ENCODE peak calls at places on chromosome 20, in six cellular contexts. H, Q, O, B, K and A are unnamed samples.

GRCh38 chr20:58228484-58229197 is at the start of gene ANKRD60:
- DNase-seq in H (peak), K (no peak), O (no peak), Q (peak), B (peak), A (no peak)

GRCh38 chr20:35298264-35298663 is 6.0 kb upstream of the FAM83C start:
- DNase-seq in H (peak), Q (no peak), K (no peak), O (no peak), B (no peak), A (no peak)

GRCh38 chr20:59781236-59781635 is 152.2 kb downstream of the SYCP2 start:
- DNase-seq in Q (no peak), K (no peak), H (no peak), B (no peak), O (no peak), A (no peak)

GRCh38 chr20:58695895-58696375 is 3.3 kb downstream of the NPEPL1 start:
- DNase-seq in Q (no peak), H (no peak), B (no peak), O (no peak), K (no peak), A (no peak)

GRCh38 chr20:478949-479429 is 16.7 kb upstream of the TBC1D20 start:
- DNase-seq in O (no peak), K (peak), H (peak), B (peak), Q (peak), A (peak)

GRCh38 chr20:51801220-51801991 is 915 bp downstream of the SALL4 start:
- DNase-seq in B (no peak), H (peak), K (no peak), O (no peak), Q (peak), A (no peak)

GRCh38 chr20:40938020-40938419 is 90.6 kb upstream of the TOP1 start:
- DNase-seq in O (no peak), H (no peak), Q (no peak), K (no peak), B (no peak), A (no peak)

GRCh38 chr20:33910056-33910455 is 83.7 kb upstream of the RALY start:
- DNase-seq in K (no peak), B (peak), H (peak), Q (peak), O (no peak), A (no peak)

GRCh38 chr20:8854566-8854965 is 214.3 kb upstream of the PLCB4 start:
- DNase-seq in O (peak), Q (peak), K (peak), H (no peak), B (peak), A (no peak)

GRCh38 chr20:63520939-63521601 is 505 bp downstream of the PPDPF start:
- DNase-seq in O (peak), B (peak), K (no peak), Q (peak), H (peak), A (peak)

GRCh38 chr20:36866681-36867485 is 9.1 kb upstream of the TLDC2 start:
- DNase-seq in Q (no peak), K (no peak), B (peak), H (peak), O (no peak), A (no peak)

GRCh38 chr20:36744764-36745191 is 1.1 kb downstream of the NDRG3 start:
- DNase-seq in K (no peak), Q (peak), H (peak), B (peak), O (no peak), A (peak)

GRCh38 chr20:3797592-3798404 is 1.7 kb downstream of the CDC25B start:
- DNase-seq in Q (no peak), K (no peak), B (peak), O (no peak), H (peak), A (peak)

GRCh38 chr20:57392130-57392445 is 892 bp downstream of the RBM38 start:
- DNase-seq in Q (no peak), H (no peak), K (no peak), O (no peak), B (no peak), A (no peak)

GRCh38 chr20:7937328-7937727 is 2.9 kb downstream of the HAO1 start:
- DNase-seq in Q (no peak), K (no peak), B (no peak), H (no peak), O (no peak), A (no peak)

GRCh38 chr20:16260911-16261310 is 312.3 kb downstream of the KIF16B start:
- DNase-seq in Q (no peak), K (no peak), O (no peak), H (no peak), B (peak), A (no peak)

GRCh38 chr20:17645010-17645409 is 37.0 kb downstream of the RRBP1 start:
- DNase-seq in H (no peak), O (no peak), K (no peak), B (no peak), Q (no peak), A (no peak)

GRCh38 chr20:50592282-50593004 is 82.3 kb downstream of the PTPN1 start:
- DNase-seq in Q (no peak), B (peak), O (peak), K (no peak), H (no peak), A (no peak)

GRCh38 chr20:63924241-63924640 is 29.3 kb downstream of the DNAJC5 start:
- DNase-seq in K (no peak), O (no peak), H (no peak), Q (no peak), B (no peak), A (no peak)

GRCh38 chr20:49685809-49686208 is 27.9 kb downstream of the B4GALT5 start:
- DNase-seq in Q (peak), K (no peak), B (peak), H (no peak), O (no peak), A (no peak)

GRCh38 chr20:13105864-13106457 is 97.2 kb downstream of the SPTLC3 start:
- DNase-seq in K (no peak), H (peak), Q (peak), O (no peak), B (peak), A (peak)

GRCh38 chr20:49612127-49612738 is 44.3 kb upstream of the PTGIS start:
- DNase-seq in H (no peak), O (no peak), B (no peak), K (no peak), Q (no peak), A (no peak)

GRCh38 chr20:57327820-57328219 is 1.8 kb upstream of the SPO11 start:
- DNase-seq in H (no peak), B (no peak), Q (no peak), K (no peak), O (no peak), A (no peak)

GRCh38 chr20:17856024-17856564 is 112.5 kb downstream of the SNX5 start:
- DNase-seq in Q (no peak), O (no peak), K (no peak), H (no peak), B (no peak), A (no peak)

GRCh38 chr20:63441777-63442493 is 30.5 kb downstream of the KCNQ2 start:
- DNase-seq in B (peak), Q (peak), O (no peak), K (no peak), H (peak), A (peak)

GRCh38 chr20:64160118-64160517 is 4.1 kb upstream of the MYT1 start:
- DNase-seq in H (peak), K (no peak), B (no peak), Q (no peak), O (no peak), A (no peak)

GRCh38 chr20:59087829-59088433 is 45.3 kb upstream of the PRELID3B start:
- DNase-seq in Q (peak), O (peak), H (peak), B (peak), K (no peak), A (peak)

GRCh38 chr20:672975-673604 is 2.5 kb downstream of the SCRT2 start:
- DNase-seq in O (no peak), H (peak), B (no peak), K (no peak), Q (no peak), A (no peak)

GRCh38 chr20:35617397-35618031 is 1.9 kb downstream of the SPAG4 start:
- DNase-seq in B (peak), Q (peak), H (peak), K (no peak), O (peak), A (peak)

GRCh38 chr20:36645998-36646397 is at the start of gene SLA2:
- DNase-seq in K (no peak), H (no peak), B (no peak), O (no peak), Q (no peak), A (no peak)

GRCh38 chr20:10648651-10649050 is 25.1 kb downstream of the JAG1 start:
- DNase-seq in Q (peak), B (peak), H (peak), K (peak), O (no peak), A (no peak)

DNA sequence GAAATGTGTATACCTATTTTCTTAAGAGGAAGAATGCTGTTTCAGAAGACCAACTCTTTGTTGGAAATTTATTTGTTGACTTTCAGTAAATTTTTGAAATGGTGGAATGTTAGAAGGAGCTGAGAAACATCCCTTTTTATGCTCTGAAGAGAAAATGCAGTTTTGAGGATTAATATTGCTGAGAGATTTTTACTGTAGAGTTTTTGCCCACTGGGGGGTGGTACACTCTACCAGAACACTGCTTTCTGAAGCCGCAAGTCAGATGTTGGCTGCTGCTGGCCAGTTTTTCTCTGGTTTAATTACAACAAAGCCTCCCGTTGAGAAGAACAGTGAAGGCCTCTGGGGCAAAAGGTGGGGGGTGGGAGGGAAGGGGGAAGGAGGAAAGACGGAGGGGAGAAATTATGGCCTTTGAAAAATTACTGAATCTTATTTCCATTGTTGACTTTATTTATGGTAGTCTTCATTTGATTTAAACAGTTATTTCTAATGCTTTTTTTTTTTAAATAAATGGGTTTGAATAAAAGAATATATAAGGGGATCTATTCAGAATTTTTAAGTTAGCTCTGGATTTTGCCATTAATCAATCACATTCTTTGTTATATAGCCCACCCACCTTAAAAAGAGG is 3.0 kb downstream of the FLRT3 start:
- DNase-seq in B (peak), O (peak), K (peak), H (no peak), Q (peak), A (peak)
- TF ChIP-seq CTCF in B (peak), O (peak), K (peak), H (peak), Q (peak), A (peak)

GRCh38 chr20:24673678-24674570 is 204.5 kb downstream of the SYNDIG1 start:
- DNase-seq in B (peak), K (no peak), H (peak), Q (peak), O (no peak), A (peak)
- H3K27ac ChIP-seq in B (peak), K (peak), H (peak), Q (no peak), O (no peak), A (no peak)

DNA sequence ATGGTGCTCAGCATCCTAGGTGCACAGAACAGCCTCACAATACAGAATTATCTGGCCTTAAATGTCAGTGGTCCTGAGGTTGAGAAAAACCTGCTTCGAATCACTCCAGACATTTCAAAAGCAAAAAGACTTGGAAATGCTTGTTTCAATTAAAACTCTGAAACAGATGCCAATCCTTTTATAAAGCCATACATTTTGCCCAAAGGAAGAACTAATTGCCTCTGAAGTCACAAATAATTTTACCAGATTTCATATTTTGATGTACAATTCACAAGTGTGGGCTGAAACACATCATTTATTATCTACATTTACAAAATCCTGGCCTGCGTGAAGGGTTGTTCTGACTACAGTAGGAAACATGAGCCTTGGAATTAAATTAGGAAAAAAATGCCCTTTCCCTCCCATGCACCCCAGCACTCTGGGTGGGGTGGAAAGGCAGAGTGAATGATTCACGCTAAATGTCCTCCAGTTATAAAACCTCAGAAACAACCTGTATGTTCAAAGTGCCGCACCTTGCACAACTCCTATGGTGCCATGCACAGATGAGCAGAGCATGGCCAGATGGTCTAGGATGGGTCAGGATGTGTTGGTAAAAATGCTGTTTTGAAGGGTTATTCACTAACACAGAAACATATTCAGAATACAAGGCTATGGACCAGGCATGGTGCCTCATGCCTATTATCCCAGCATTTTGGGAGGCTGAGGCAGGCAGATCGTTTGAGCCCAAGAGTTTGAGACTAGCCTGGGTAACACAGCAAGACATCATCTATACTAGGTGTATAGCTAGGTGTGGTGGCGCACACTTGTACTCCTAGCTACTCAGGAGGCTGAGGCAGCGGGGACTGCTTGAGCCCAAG is 87.0 kb downstream of the ZMYND8 start:
- DNase-seq in K (no peak), Q (no peak), O (no peak), H (no peak), B (no peak), A (peak)
- TF ChIP-seq CTCF in K (no peak), Q (no peak), O (no peak), H (no peak), B (no peak), A (no peak)

GRCh38 chr20:23094927-23095326 is 8.8 kb upstream of the CD93 start:
- DNase-seq in B (peak), O (no peak), Q (peak), H (peak), K (no peak), A (peak)
- H3K27ac ChIP-seq in B (no peak), O (no peak), Q (no peak), H (no peak), K (no peak), A (peak)

DNA sequence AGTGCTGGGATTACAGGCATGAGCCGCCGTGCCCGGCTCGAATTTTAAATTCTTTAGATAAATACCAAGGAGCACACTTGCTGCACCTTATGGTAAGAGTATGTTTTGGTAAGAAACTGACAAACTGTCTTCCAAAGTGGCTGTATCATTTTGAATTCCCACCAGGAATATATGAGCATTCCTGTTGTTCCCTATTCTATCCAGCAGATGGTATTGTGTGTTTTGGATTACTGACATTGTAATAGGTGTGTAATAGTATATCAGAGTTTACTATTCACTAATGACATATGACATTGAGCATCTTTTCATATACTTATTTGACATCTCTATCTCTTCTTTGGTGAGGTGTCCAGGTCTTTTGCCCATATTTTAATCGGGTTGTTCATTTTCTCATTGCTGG is 40.5 kb downstream of the TGM6 start:
- DNase-seq in H (no peak), Q (peak), O (no peak), K (no peak), B (no peak), A (peak)
- TF ChIP-seq CTCF in H (peak), Q (peak), O (no peak), K (peak), B (no peak), A (peak)

GRCh38 chr20:38982291-38982690 is 20.1 kb downstream of the DHX35 start:
- DNase-seq in H (peak), B (no peak), O (no peak), K (no peak), Q (no peak), A (no peak)

GRCh38 chr20:38985603-38986170 is 23.5 kb downstream of the DHX35 start:
- DNase-seq in B (peak), K (no peak), Q (peak), H (peak), O (no peak), A (peak)

GRCh38 chr20:38987777-38988176 is 25.6 kb downstream of the DHX35 start:
- DNase-seq in Q (no peak), K (no peak), B (no peak), H (no peak), O (no peak), A (no peak)

GRCh38 chr20:38986663-38987062 is 24.5 kb downstream of the DHX35 start:
- DNase-seq in B (no peak), H (no peak), K (no peak), Q (peak), O (peak), A (no peak)

GRCh38 chr20:38985060-38985459 is 22.9 kb downstream of the DHX35 start:
- DNase-seq in H (no peak), Q (no peak), K (no peak), O (no peak), B (no peak), A (no peak)
- H3K27ac ChIP-seq in H (peak), Q (no peak), K (no peak), O (peak), B (peak), A (no peak)

DNA sequence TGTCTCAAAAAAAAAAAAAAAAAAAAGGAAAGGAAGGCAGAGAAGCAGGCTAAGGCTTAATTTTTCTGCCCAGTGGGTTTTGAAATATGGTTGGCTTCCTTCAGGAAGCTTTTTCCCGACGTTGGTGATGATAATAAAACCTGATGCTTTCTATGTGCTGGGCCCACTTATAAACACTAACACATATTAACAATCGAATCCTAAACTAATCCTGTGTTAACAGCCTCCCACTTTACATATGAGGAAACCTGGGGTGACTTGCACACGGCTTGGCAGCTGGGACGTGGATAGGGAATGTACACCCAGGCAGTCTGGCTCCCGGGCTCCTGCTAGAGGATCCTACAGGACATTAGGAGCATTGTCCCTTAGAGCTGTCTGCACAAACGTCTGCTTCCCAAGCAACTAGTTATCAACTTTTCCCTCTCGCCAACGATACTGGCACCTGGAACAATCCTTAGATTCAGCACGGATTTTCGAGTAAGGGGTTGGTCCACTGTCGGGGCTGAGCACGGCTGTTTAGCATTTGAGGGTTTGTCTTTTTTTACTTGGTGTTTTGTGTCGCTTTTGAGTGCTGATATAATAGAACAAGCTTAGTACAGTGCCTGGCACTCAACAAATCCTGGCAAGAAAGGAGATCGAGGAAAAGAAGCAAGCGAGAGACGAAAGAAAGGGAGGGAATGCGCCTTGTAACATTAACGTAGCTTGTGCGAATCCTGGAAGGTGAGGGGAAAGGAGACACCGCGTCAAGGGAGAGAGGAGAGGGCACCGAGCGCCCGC is 622 bp upstream of the KIZ start:
- DNase-seq in Q (peak), H (peak), O (peak), K (no peak), B (peak), A (no peak)
- TF ChIP-seq CTCF in Q (peak), H (peak), O (peak), K (peak), B (no peak), A (no peak)